ENCODE peak calls at places on chromosome 11, in six cellular contexts. T is cardiac fibroblast, O is pancreas, R is Calu3, M is OCI-LY7, Z is kidney epithelial cell. I is an unnamed sample.
A peak's percentile ranks its signal among the peaks of the same experiment; 100 is the strongest.

GRCh38 chr11:35523351-35523768 is 2.1 kb downstream of the PAMR1 start:
- DNase-seq in T (peak; percentile 8), O (no peak), R (no peak), M (no peak), Z (no peak), I (no peak)

GRCh38 chr11:74672956-74673895 is 58.0 kb downstream of the CHRDL2 start:
- DNase-seq in T (peak; percentile 99), O (no peak), R (peak; percentile 69), M (no peak), Z (peak; percentile 83), I (no peak)

GRCh38 chr11:70498171-70498571 is 99.8 kb downstream of the CTTN start:
- DNase-seq in T (no peak), O (peak; percentile 32), R (no peak), M (no peak), Z (no peak), I (no peak)

GRCh38 chr11:11748706-11749365 is 92.9 kb upstream of the USP47 start:
- DNase-seq in T (peak; percentile 49), O (no peak), R (no peak), M (no peak), Z (no peak), I (no peak)

GRCh38 chr11:28835790-28836189 is 727.6 kb downstream of the METTL15 start:
- DNase-seq in T (peak; percentile 73), O (no peak), R (peak; percentile 28), M (no peak), Z (peak; percentile 35), I (no peak)

GRCh38 chr11:64888761-64889511 is 10.5 kb upstream of the EHD1 start:
- DNase-seq in T (no peak), O (no peak), R (peak; percentile 68), M (no peak), Z (no peak), I (no peak)

GRCh38 chr11:35107866-35108265 is 31.1 kb upstream of the CD44 start:
- DNase-seq in T (no peak), O (no peak), R (no peak), M (no peak), Z (no peak), I (no peak)

GRCh38 chr11:132838621-132839020 is 693.7 kb downstream of the OPCML start:
- DNase-seq in T (peak; percentile 65), O (no peak), R (no peak), M (no peak), Z (no peak), I (no peak)

GRCh38 chr11:119828011-119828410 is 99.0 kb upstream of the NECTIN1 start:
- DNase-seq in T (no peak), O (no peak), R (no peak), M (no peak), Z (no peak), I (peak; percentile 10)

GRCh38 chr11:45141631-45142030 is 4.8 kb upstream of the PRDM11 start:
- DNase-seq in T (no peak), O (no peak), R (no peak), M (no peak), Z (no peak), I (no peak)

GRCh38 chr11:67404515-67405195 is 772 bp downstream of the TBC1D10C start:
- DNase-seq in T (no peak), O (no peak), R (no peak), M (no peak), Z (no peak), I (no peak)

GRCh38 chr11:8794677-8795103 is 112.1 kb downstream of the RPL27A start:
- DNase-seq in T (no peak), O (peak; percentile 85), R (peak; percentile 55), M (no peak), Z (no peak), I (no peak)

GRCh38 chr11:48109046-48109666 is 107.5 kb upstream of the OR4B1 start:
- DNase-seq in T (peak; percentile 72), O (no peak), R (no peak), M (peak; percentile 82), Z (no peak), I (no peak)

GRCh38 chr11:19428206-19429001 is 187.7 kb upstream of the E2F8 start:
- DNase-seq in T (peak; percentile 43), O (no peak), R (no peak), M (no peak), Z (no peak), I (no peak)

GRCh38 chr11:11640996-11641395 is 19.2 kb upstream of the GALNT18 start:
- DNase-seq in T (no peak), O (no peak), R (no peak), M (no peak), Z (no peak), I (no peak)

DNA sequence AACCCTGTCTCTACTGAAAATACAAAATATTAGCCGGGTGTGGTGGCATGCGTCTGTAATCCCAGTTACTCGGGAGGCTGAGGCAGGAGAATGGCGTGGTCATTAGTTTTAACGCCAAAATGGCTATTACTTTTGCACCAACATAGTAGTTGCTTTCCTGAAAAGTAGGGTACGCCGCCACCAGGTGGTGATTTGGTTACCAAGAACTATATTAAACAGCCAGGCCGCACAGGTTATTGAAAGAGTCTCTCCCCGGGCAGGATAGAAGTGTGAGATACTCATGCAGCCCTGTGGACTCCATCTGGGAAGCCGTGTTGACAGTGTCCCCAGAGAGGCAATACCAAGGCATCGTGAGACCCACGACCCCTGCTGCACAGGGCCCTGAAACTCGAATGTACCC is 24.6 kb upstream of the LRRC32 start:
- DNase-seq in T (no peak), O (no peak), R (no peak), M (peak; percentile 47), Z (no peak), I (no peak)
- TF ChIP-seq CTCF in T (no peak), O (no peak), R (no peak), M (peak; percentile 63), Z (no peak), I (no peak)

GRCh38 chr11:22928207-22928917 is 68.1 kb upstream of the CCDC179 start:
- DNase-seq in T (peak; percentile 7), O (no peak), R (no peak), M (no peak), Z (no peak), I (no peak)
- TF ChIP-seq CTCF in T (peak; percentile 18), O (no peak), R (no peak), M (peak; percentile 52), Z (no peak), I (no peak)

GRCh38 chr11:69154938-69155301 is 815 bp upstream of the SMIM38 start:
- DNase-seq in T (no peak), O (no peak), R (no peak), M (no peak), Z (no peak), I (no peak)

GRCh38 chr11:69151811-69152210 is 3.9 kb upstream of the SMIM38 start:
- DNase-seq in T (no peak), O (no peak), R (no peak), M (no peak), Z (no peak), I (no peak)

GRCh38 chr11:69153661-69154060 is 2.1 kb upstream of the SMIM38 start:
- DNase-seq in T (peak; percentile 78), O (no peak), R (no peak), M (no peak), Z (no peak), I (no peak)

GRCh38 chr11:69154211-69154913 is 1.4 kb upstream of the SMIM38 start:
- DNase-seq in T (no peak), O (no peak), R (no peak), M (no peak), Z (no peak), I (no peak)

GRCh38 chr11:69152748-69153446 is 2.8 kb upstream of the SMIM38 start:
- DNase-seq in T (peak; percentile 18), O (no peak), R (no peak), M (no peak), Z (no peak), I (no peak)
- TF ChIP-seq CTCF in T (no peak), O (no peak), R (no peak), M (no peak), Z (no peak), I (no peak)

DNA sequence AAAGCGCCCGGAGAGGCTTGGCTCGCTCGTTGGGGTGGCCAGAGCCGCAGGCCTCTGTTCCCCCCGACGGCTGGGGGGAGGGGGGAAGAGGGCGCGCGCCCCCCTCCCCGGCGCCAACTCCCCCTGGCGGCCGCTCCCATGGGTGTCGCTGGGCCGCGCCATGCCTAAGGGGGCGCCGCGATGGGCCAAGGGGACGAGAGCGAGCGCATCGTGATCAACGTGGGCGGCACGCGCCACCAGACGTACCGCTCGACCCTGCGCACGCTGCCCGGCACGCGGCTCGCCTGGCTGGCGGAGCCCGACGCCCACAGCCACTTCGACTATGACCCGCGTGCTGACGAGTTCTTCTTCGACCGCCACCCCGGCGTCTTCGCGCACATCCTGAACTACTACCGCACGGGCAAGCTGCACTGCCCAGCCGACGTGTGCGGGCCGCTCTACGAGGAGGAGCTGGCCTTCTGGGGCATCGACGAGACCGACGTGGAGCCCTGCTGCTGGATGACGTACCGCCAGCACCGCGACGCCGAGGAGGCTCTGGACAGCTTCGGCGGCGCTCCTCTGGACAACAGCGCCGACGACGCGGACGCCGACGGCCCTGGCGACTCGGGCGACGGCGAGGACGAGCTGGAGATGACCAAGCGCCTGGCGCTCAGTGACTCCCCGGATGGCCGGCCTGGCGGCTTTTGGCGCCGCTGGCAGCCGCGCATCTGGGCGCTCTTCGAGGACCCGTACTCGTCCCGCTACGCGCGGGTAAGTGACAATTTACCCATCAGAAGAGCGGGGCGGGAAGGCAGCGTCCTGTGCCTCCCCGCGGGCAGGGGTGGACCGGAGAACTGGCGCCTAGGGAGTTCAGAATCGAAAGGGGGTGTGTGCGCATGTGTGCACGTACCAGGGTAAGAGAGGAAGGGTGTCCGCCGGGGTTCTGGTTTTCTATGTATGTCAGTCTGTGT is 1.5 kb downstream of the KCNC1 start:
- DNase-seq in T (no peak), O (peak; percentile 64), R (no peak), M (no peak), Z (no peak), I (peak; percentile 63)
- TF ChIP-seq CTCF in T (peak; percentile 1), O (no peak), R (no peak), M (no peak), Z (no peak), I (peak; percentile 82)

I was measured in glutamatergic neuron.